ENCODE peak calls at places on chromosome 15, in seven cellular contexts. X is uterus, Y is A549, J is PC-9, Z is heart left ventricle, R is A673, Q is cardiac muscle cell. G is an unnamed sample.

GRCh38 chr15:39409876-39410505 is 170.9 kb upstream of the THBS1 start:
- DNase-seq in X (no peak), Y (no peak), J (no peak), Z (no peak), R (no peak), Q (peak; percentile 74), G (no peak)

GRCh38 chr15:87858651-87859050 is 397.9 kb downstream of the NTRK3 start:
- DNase-seq in X (no peak), Y (no peak), J (no peak), Z (no peak), R (no peak), Q (no peak), G (no peak)

GRCh38 chr15:68428431-68428940 is 3.5 kb downstream of the ITGA11 start:
- DNase-seq in X (peak; percentile 6), Y (no peak), J (no peak), Z (no peak), R (no peak), Q (no peak), G (no peak)

GRCh38 chr15:70505411-70505919 is 257.9 kb downstream of the UACA start:
- DNase-seq in X (no peak), Y (peak; percentile 85), J (peak; percentile 74), Z (no peak), R (peak; percentile 60), Q (peak; percentile 81), G (no peak)

GRCh38 chr15:35912196-35912595 is 366.2 kb upstream of the DPH6 start:
- DNase-seq in X (no peak), Y (no peak), J (no peak), Z (no peak), R (peak; percentile 58), Q (peak; percentile 45), G (no peak)

GRCh38 chr15:24956131-24956838 is 1.5 kb downstream of the SNRPN start:
- DNase-seq in X (peak; percentile 79), Y (peak; percentile 40), J (peak; percentile 44), Z (peak; percentile 76), R (peak; percentile 78), Q (peak; percentile 84), G (peak; percentile 52)

GRCh38 chr15:44550256-44550655 is 13.3 kb downstream of the EIF3J start:
- DNase-seq in X (no peak), Y (no peak), J (no peak), Z (no peak), R (peak; percentile 57), Q (peak; percentile 58), G (no peak)

GRCh38 chr15:32870240-32871033 is 152.6 kb downstream of the GREM1 start:
- DNase-seq in X (no peak), Y (no peak), J (no peak), Z (no peak), R (peak; percentile 60), Q (peak; percentile 95), G (no peak)

GRCh38 chr15:38705421-38706219 is 141.0 kb upstream of the RASGRP1 start:
- DNase-seq in X (no peak), Y (no peak), J (no peak), Z (no peak), R (no peak), Q (no peak), G (no peak)

GRCh38 chr15:60652245-60652644 is 173.3 kb upstream of the ICE2 start:
- DNase-seq in X (no peak), Y (no peak), J (no peak), Z (no peak), R (no peak), Q (no peak), G (no peak)

GRCh38 chr15:91853968-91854943 is 748 bp downstream of the SLCO3A1 start:
- DNase-seq in X (peak; percentile 27), Y (peak; percentile 45), J (peak; percentile 51), Z (peak; percentile 58), R (peak; percentile 23), Q (peak; percentile 39), G (peak; percentile 62)

GRCh38 chr15:85955501-85956391 is 123.9 kb upstream of the AGBL1 start:
- DNase-seq in X (no peak), Y (no peak), J (no peak), Z (no peak), R (no peak), Q (no peak), G (no peak)

GRCh38 chr15:98043160-98044059 is 82.9 kb downstream of the ARRDC4 start:
- DNase-seq in X (no peak), Y (no peak), J (no peak), Z (no peak), R (no peak), Q (no peak), G (no peak)

GRCh38 chr15:69014454-69014853 is at the start of gene NOX5:
- DNase-seq in X (no peak), Y (no peak), J (no peak), Z (no peak), R (no peak), Q (no peak), G (no peak)

GRCh38 chr15:86162676-86163075 is 83.0 kb downstream of the AGBL1 start:
- DNase-seq in X (no peak), Y (no peak), J (no peak), Z (no peak), R (no peak), Q (no peak), G (no peak)

GRCh38 chr15:97482521-97482920 is 478.0 kb upstream of the ARRDC4 start:
- DNase-seq in X (no peak), Y (no peak), J (no peak), Z (no peak), R (peak; percentile 57), Q (no peak), G (no peak)

GRCh38 chr15:51281368-51281967 is 56.9 kb downstream of the CYP19A1 start:
- DNase-seq in X (no peak), Y (peak; percentile 60), J (peak; percentile 26), Z (peak; percentile 64), R (peak; percentile 64), Q (peak; percentile 76), G (peak; percentile 64)

GRCh38 chr15:81190922-81191507 is 5.7 kb upstream of the IL16 start:
- DNase-seq in X (no peak), Y (no peak), J (no peak), Z (no peak), R (no peak), Q (no peak), G (no peak)
- H3K27ac ChIP-seq in X (peak overlapping the region; percentile 87), Y (no peak overlapping the region), J (no peak overlapping the region), Z (peak overlapping the region; percentile 83), R (no peak overlapping the region), Q (no peak overlapping the region), G (no peak overlapping the region)

GRCh38 chr15:72771329-72771725 is 12.2 kb downstream of the ADPGK start:
- DNase-seq in X (no peak), Y (no peak), J (no peak), Z (no peak), R (no peak), Q (no peak), G (no peak)

GRCh38 chr15:72770673-72771328 is 12.8 kb downstream of the ADPGK start:
- DNase-seq in X (no peak), Y (peak; percentile 33), J (no peak), Z (no peak), R (no peak), Q (no peak), G (no peak)

GRCh38 chr15:72778796-72779195 is 4.8 kb downstream of the ADPGK start:
- DNase-seq in X (no peak), Y (no peak), J (no peak), Z (no peak), R (no peak), Q (no peak), G (no peak)

GRCh38 chr15:72774696-72775383 is 8.7 kb downstream of the ADPGK start:
- DNase-seq in X (no peak), Y (no peak), J (no peak), Z (no peak), R (no peak), Q (no peak), G (no peak)
- H3K27ac ChIP-seq in X (no peak overlapping the region), Y (no peak overlapping the region), J (no peak overlapping the region), Z (no peak overlapping the region), R (no peak overlapping the region), Q (no peak overlapping the region), G (no peak overlapping the region)

GRCh38 chr15:100118546-100118945 is 223.2 kb downstream of the ADAMTS17 start:
- DNase-seq in X (no peak), Y (no peak), J (no peak), Z (no peak), R (no peak), Q (no peak), G (no peak)
- H3K27ac ChIP-seq in X (no peak overlapping the region), Y (no peak overlapping the region), J (no peak overlapping the region), Z (no peak overlapping the region), R (no peak overlapping the region), Q (no peak overlapping the region), G (no peak overlapping the region)

DNA sequence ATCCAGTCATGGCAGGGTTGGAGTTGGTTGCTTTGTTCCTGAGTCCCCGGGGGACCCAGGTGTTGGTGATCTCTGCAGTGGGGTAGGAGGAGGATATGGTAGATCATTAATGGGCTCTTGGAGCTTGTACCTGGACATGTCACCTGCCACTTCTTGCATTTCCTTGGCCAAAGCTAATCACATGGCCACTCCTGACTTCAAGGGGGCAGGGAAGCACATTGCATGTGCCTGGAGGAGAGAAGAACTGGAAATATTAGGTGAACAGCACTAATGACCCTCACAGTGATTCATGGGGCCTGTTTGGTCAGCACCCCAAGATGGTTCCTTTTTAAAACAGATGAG is 87.1 kb upstream of the MYZAP start:
- DNase-seq in X (no peak), Y (no peak), J (no peak), Z (no peak), R (no peak), Q (no peak), G (no peak)
- H3K27ac ChIP-seq in X (peak overlapping the region; percentile 62), Y (peak overlapping the region; percentile 38), J (peak overlapping the region; percentile 83), Z (peak overlapping the region; percentile 32), R (no peak overlapping the region), Q (peak overlapping the region; percentile 95), G (no peak overlapping the region)

DNA sequence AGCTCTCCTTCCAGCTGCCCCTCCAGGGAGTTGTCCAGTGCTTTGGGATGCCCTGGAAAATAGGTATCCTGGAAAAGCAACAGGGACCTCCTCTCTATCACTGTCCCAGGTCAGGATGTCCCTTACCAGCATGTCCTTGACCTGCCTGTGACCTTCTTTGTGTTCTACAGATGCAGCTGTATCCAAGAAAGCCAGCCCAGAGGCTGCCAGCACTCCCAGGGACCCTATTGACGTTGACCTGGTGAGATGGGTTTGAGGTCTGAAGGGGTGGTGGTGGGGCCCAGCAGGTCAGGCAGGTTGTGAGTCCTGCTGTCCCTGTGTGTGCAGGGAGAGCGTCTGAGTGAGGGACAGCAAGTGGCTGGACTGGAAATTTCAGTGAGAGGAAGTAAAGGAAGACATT is 30.2 kb downstream of the PML start:
- DNase-seq in X (no peak), Y (no peak), J (no peak), Z (no peak), R (no peak), Q (no peak), G (no peak)
- H3K27ac ChIP-seq in X (peak overlapping the region; percentile 17), Y (no peak overlapping the region), J (no peak overlapping the region), Z (no peak overlapping the region), R (no peak overlapping the region), Q (no peak overlapping the region), G (no peak overlapping the region)

GRCh38 chr15:31300981-31301686 is 25.5 kb upstream of the KLF13 start:
- DNase-seq in X (no peak), Y (no peak), J (no peak), Z (peak; percentile 18), R (no peak), Q (no peak), G (no peak)
- H3K27ac ChIP-seq in X (no peak overlapping the region), Y (peak overlapping the region; percentile 10), J (no peak overlapping the region), Z (no peak overlapping the region), R (no peak overlapping the region), Q (no peak overlapping the region), G (peak overlapping the region; percentile 85)